ENCODE peak calls at places on chromosomes 11 and 22, in ten cellular contexts. H is HL-60, Q is breast epithelium, S is sigmoid colon, X is HepG2, R is spleen, E is K562, L is transverse colon, W is suprapubic skin, V is endothelial cell of umbilical vein. P is an unnamed sample.

GRCh38 chr11:105489431-105489830 is 120.4 kb upstream of the GRIA4 start:
- DNase-seq in H (no peak), Q (no peak), S (no peak), X (no peak), R (no peak), E (no peak), L (no peak), W (no peak), V (no peak), P (no peak)

GRCh38 chr11:18727499-18728236 is 1.7 kb upstream of the IGSF22 start:
- DNase-seq in H (no peak), Q (no peak), S (no peak), X (peak), R (no peak), E (peak), L (peak), W (no peak), V (peak), P (peak)

GRCh38 chr22:44213489-44214043 is 32.8 kb downstream of the PARVG start:
- DNase-seq in H (no peak), Q (no peak), S (no peak), X (no peak), R (no peak), E (no peak), L (no peak), W (no peak), V (no peak), P (no peak)

GRCh38 chr22:40648386-40648785 is 11.9 kb upstream of the MRTFA start:
- DNase-seq in H (no peak), Q (no peak), S (no peak), X (no peak), R (peak), E (no peak), L (peak), W (no peak), V (no peak), P (no peak)

GRCh38 chr11:133238455-133238854 is 293.8 kb downstream of the OPCML start:
- DNase-seq in H (no peak), Q (no peak), S (no peak), X (no peak), R (no peak), E (no peak), L (no peak), W (no peak), V (no peak), P (no peak)

GRCh38 chr11:107785401-107785800 is 73.2 kb downstream of the SLC35F2 start:
- DNase-seq in H (no peak), Q (no peak), S (no peak), X (no peak), R (no peak), E (no peak), L (no peak), W (no peak), V (no peak), P (no peak)

GRCh38 chr11:100445231-100445735 is 241.8 kb upstream of the ARHGAP42 start:
- DNase-seq in H (no peak), Q (no peak), S (no peak), X (no peak), R (no peak), E (no peak), L (no peak), W (no peak), V (peak), P (no peak)

GRCh38 chr22:48247829-48248228 is 1485.4 kb downstream of the TBC1D22A start:
- DNase-seq in H (no peak), Q (no peak), S (peak), X (no peak), R (peak), E (no peak), L (no peak), W (peak), V (no peak), P (no peak)

GRCh38 chr11:60343094-60343704 is 16.1 kb downstream of the MS4A6E start:
- DNase-seq in H (no peak), Q (no peak), S (no peak), X (peak), R (no peak), E (peak), L (no peak), W (no peak), V (peak), P (peak)

GRCh38 chr22:37228106-37229011 is 15.7 kb downstream of the RAC2 start:
- DNase-seq in H (no peak), Q (no peak), S (no peak), X (no peak), R (peak), E (no peak), L (peak), W (no peak), V (no peak), P (peak)

GRCh38 chr11:77141034-77141433 is 13.0 kb downstream of the MYO7A start:
- DNase-seq in H (no peak), Q (no peak), S (no peak), X (peak), R (no peak), E (no peak), L (no peak), W (no peak), V (peak), P (no peak)

GRCh38 chr11:77117485-77117884 is 10.6 kb upstream of the MYO7A start:
- DNase-seq in H (no peak), Q (no peak), S (no peak), X (no peak), R (no peak), E (no peak), L (no peak), W (no peak), V (no peak), P (no peak)

GRCh38 chr11:65421204-65422103 is 1.1 kb upstream of the NEAT1 start:
- DNase-seq in H (peak), Q (peak), S (peak), X (peak), R (peak), E (no peak), L (peak), W (peak), V (peak), P (peak)

GRCh38 chr11:88555018-88555828 is 217.7 kb upstream of the CTSC start:
- DNase-seq in H (no peak), Q (no peak), S (no peak), X (no peak), R (no peak), E (no peak), L (no peak), W (no peak), V (peak), P (peak)

GRCh38 chr11:6968816-6969215 is 42.6 kb downstream of the ZNF215 start:
- DNase-seq in H (no peak), Q (no peak), S (no peak), X (no peak), R (no peak), E (no peak), L (no peak), W (no peak), V (no peak), P (no peak)

GRCh38 chr11:124763156-124763947 is 1.3 kb upstream of the ESAM start:
- DNase-seq in H (no peak), Q (peak), S (peak), X (peak), R (peak), E (peak), L (peak), W (peak), V (peak), P (peak)

GRCh38 chr11:85826096-85826855 is 15.3 kb upstream of the SYTL2 start:
- DNase-seq in H (no peak), Q (no peak), S (no peak), X (no peak), R (no peak), E (no peak), L (peak), W (no peak), V (peak), P (no peak)

GRCh38 chr22:45036154-45036553 is 26.3 kb upstream of the PHF21B start:
- DNase-seq in H (no peak), Q (no peak), S (no peak), X (no peak), R (no peak), E (no peak), L (no peak), W (no peak), V (no peak), P (no peak)

GRCh38 chr22:36584666-36585065 is 55.7 kb upstream of the EIF3D start:
- DNase-seq in H (no peak), Q (no peak), S (no peak), X (no peak), R (peak), E (no peak), L (no peak), W (no peak), V (no peak), P (no peak)

GRCh38 chr11:77129069-77129840 is 1.2 kb downstream of the MYO7A start:
- DNase-seq in H (no peak), Q (no peak), S (no peak), X (no peak), R (no peak), E (no peak), L (no peak), W (no peak), V (no peak), P (no peak)

GRCh38 chr11:87473174-87473573 is 435.4 kb downstream of the TMEM135 start:
- DNase-seq in H (no peak), Q (no peak), S (no peak), X (no peak), R (no peak), E (no peak), L (no peak), W (no peak), V (no peak), P (no peak)

DNA sequence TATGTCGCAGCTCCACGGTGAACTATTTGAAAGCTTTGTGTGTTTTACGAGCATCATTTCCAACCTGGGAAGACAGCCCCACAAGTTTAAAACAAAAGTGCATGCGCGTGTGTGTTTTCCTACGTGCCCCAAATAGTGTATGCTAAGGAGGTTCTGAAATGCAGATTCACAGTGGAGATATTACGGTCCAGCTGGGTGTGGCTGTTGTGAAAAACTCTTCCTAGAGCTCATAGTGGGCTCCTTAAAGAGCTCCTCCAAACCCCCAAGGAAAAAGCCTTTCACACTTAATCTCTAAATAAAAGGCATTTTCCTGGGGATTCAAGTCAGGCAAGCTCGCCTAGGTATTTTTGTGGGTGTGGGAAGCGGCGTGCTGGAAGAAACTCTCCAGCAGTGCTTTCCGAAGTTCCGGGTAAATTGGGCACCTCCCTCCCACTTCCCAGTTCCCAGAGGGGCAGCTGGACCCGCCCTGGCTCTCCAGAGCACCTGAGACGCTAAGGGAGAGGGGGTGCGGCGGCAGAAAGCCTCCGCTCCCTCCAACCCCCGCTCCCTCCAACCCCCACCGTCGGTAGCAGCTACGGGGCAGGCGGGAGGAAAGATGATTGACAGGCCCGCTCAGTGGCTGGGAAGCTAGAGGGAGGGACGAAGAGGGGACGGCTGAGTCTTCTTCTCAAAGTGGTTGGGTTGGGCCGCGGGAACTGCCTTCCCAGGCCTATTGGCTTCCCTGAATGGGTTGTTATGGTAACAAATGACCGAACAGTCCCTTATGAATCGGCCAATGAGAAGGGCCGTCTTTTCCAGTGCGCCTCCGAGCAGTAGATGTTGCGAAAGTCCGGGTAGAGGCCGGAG is 558 bp upstream of the PCF11 start:
- DNase-seq in H (peak), Q (peak), S (peak), X (peak), R (peak), E (peak), L (peak), W (peak), V (peak), P (peak)
- TF ChIP-seq POLR2AphosphoS5 in H (no peak), Q (peak), S (peak), X (peak), R (no peak), E (no peak), L (peak), W (no peak), V (no peak), P (peak)

GRCh38 chr11:10412266-10412665 is 42.8 kb upstream of the AMPD3 start:
- DNase-seq in H (no peak), Q (no peak), S (no peak), X (no peak), R (no peak), E (no peak), L (no peak), W (no peak), V (no peak), P (no peak)

GRCh38 chr11:10414181-10414580 is 40.9 kb upstream of the AMPD3 start:
- DNase-seq in H (no peak), Q (no peak), S (no peak), X (no peak), R (no peak), E (no peak), L (no peak), W (no peak), V (no peak), P (no peak)

GRCh38 chr11:10413268-10413667 is 41.8 kb upstream of the AMPD3 start:
- DNase-seq in H (peak), Q (no peak), S (no peak), X (peak), R (peak), E (no peak), L (peak), W (no peak), V (peak), P (peak)

GRCh38 chr11:10415817-10416392 is 39.2 kb upstream of the AMPD3 start:
- DNase-seq in H (no peak), Q (no peak), S (no peak), X (no peak), R (no peak), E (no peak), L (no peak), W (no peak), V (no peak), P (no peak)

DNA sequence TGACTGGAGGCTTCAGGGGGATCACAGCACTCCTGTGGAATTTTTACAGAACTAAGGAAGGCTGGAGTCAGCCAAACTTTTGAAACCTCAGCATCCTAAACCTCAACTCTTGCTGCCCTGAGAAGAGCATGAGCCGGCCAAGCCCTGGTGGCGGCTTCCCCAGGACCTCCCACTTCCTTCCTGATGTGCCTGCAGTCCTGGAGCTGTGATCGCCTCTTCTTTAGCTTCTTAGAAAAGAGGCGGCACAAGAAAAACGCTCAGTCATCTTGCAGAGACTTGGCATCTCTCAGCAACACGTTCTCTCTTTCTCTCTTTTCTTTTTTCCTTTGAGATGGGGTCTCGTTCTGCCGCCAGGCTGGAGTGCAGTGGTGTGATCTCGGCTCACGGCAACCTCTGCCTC is 40.4 kb upstream of the AMPD3 start:
- DNase-seq in H (no peak), Q (no peak), S (peak), X (no peak), R (peak), E (no peak), L (peak), W (no peak), V (peak), P (no peak)
- H3K4me3 ChIP-seq in H (no peak), Q (no peak), S (no peak), X (no peak), R (no peak), E (no peak), L (no peak), W (no peak), V (no peak), P (no peak)

GRCh38 chr11:10777393-10777793 is 26.3 kb downstream of the CTR9 start:
- DNase-seq in H (no peak), Q (no peak), S (no peak), X (peak), R (no peak), E (no peak), L (no peak), W (no peak), V (no peak), P (no peak)

GRCh38 chr11:10779086-10779485 is 28.0 kb downstream of the CTR9 start:
- DNase-seq in H (no peak), Q (no peak), S (no peak), X (no peak), R (no peak), E (no peak), L (no peak), W (no peak), V (no peak), P (no peak)

GRCh38 chr11:10780040-10780439 is 28.7 kb downstream of the EIF4G2 start:
- DNase-seq in H (no peak), Q (no peak), S (no peak), X (no peak), R (no peak), E (no peak), L (no peak), W (no peak), V (no peak), P (no peak)

GRCh38 chr11:10777806-10778205 is 26.8 kb downstream of the CTR9 start:
- DNase-seq in H (no peak), Q (no peak), S (no peak), X (no peak), R (no peak), E (no peak), L (no peak), W (no peak), V (no peak), P (no peak)

GRCh38 chr11:10778217-10778970 is 27.3 kb downstream of the CTR9 start:
- DNase-seq in H (no peak), Q (no peak), S (peak), X (no peak), R (no peak), E (no peak), L (no peak), W (no peak), V (no peak), P (no peak)
- TF ChIP-seq POLR2AphosphoS5 in H (no peak), Q (no peak), S (no peak), X (no peak), R (no peak), E (no peak), L (peak), W (no peak), V (no peak), P (no peak)

GRCh38 chr11:1460396-1460795 is 26.2 kb downstream of the MOB2 start:
- DNase-seq in H (no peak), Q (no peak), S (peak), X (no peak), R (no peak), E (no peak), L (peak), W (no peak), V (no peak), P (no peak)
- H3K4me3 ChIP-seq in H (no peak), Q (peak), S (peak), X (no peak), R (no peak), E (no peak), L (peak), W (no peak), V (no peak), P (no peak)